ENCODE peak calls at places on chromosome 21, in four cellular contexts. S, G, D and T are unnamed samples.

GRCh38 chr21:44865561-44866280 is 7.8 kb downstream of the PTTG1IP start:
- ATAC-seq in S (no peak), G (peak; percentile 45), D (no peak), T (no peak)

GRCh38 chr21:43991447-43991991 is 20.6 kb upstream of the TRAPPC10 start:
- ATAC-seq in D (no peak), S (no peak), G (no peak), T (peak; percentile 19)

GRCh38 chr21:36615274-36615964 is 83.5 kb upstream of the SIM2 start:
- ATAC-seq in S (peak; percentile 99), D (no peak), G (no peak), T (no peak)

GRCh38 chr21:46379105-46379504 is 55.1 kb downstream of the PCNT start:
- ATAC-seq in G (no peak), D (no peak), S (no peak), T (peak; percentile 70)

GRCh38 chr21:17387030-17387617 is 125.7 kb upstream of the CXADR start:
- ATAC-seq in S (peak; percentile 76), D (no peak), G (peak; percentile 43), T (peak; percentile 57)

GRCh38 chr21:36535618-36536241 is 55.8 kb upstream of the CLDN14 start:
- ATAC-seq in G (no peak), S (no peak), D (no peak), T (no peak)

GRCh38 chr21:45331521-45332257 is 44.0 kb upstream of the POFUT2 start:
- ATAC-seq in G (no peak), S (no peak), D (no peak), T (no peak)

GRCh38 chr21:43364851-43365424 is 62.0 kb downstream of the SIK1 start:
- ATAC-seq in D (no peak), G (no peak), S (no peak), T (no peak)

GRCh38 chr21:41715649-41716321 is 51.1 kb downstream of the RIPK4 start:
- ATAC-seq in G (no peak), D (no peak), S (peak; percentile 36), T (peak; percentile 43)

GRCh38 chr21:36034211-36034913 is 26.0 kb downstream of the SETD4 start:
- ATAC-seq in D (no peak), G (no peak), S (no peak), T (no peak)

GRCh38 chr21:14942801-14943490 is 121.9 kb downstream of the NRIP1 start:
- ATAC-seq in D (no peak), G (no peak), S (no peak), T (no peak)

GRCh38 chr21:31142600-31142999 is 104.3 kb upstream of the KRTAP19-8 start:
- ATAC-seq in G (peak; percentile 99), D (no peak), S (peak; percentile 69), T (peak; percentile 21)

GRCh38 chr21:27426196-27426595 is 459.3 kb upstream of the ADAMTS5 start:
- ATAC-seq in G (no peak), D (no peak), S (no peak), T (no peak)

GRCh38 chr21:38376235-38376634 is 119.4 kb downstream of the KCNJ15 start:
- ATAC-seq in D (no peak), G (no peak), S (no peak), T (peak; percentile 51)

GRCh38 chr21:42473495-42474042 is 22.5 kb downstream of the RSPH1 start:
- ATAC-seq in S (peak; percentile 6), G (no peak), D (no peak), T (no peak)

GRCh38 chr21:26469789-26470188 is 103.3 kb downstream of the CYYR1 start:
- ATAC-seq in S (no peak), G (no peak), D (peak; percentile 66), T (peak; percentile 48)

GRCh38 chr21:26116456-26117011 is 54.0 kb downstream of the APP start:
- ATAC-seq in S (no peak), D (peak; percentile 58), G (no peak), T (no peak)

GRCh38 chr21:17805966-17806365 is 13.2 kb downstream of the C21orf91 start:
- ATAC-seq in G (peak; percentile 55), D (no peak), S (no peak), T (no peak)